ENCODE peak calls at places on chromosome 4, in ten cellular contexts. L is A549, K is GM06990, M is upper lobe of left lung, G is choroid plexus epithelial cell, R is kidney epithelial cell, N is mammary epithelial cell, H is upper lobe of right lung, D is RWPE1, Q is neural progenitor cell. S is an unnamed sample.
A peak's percentile ranks its signal among the peaks of the same experiment; 100 is the strongest.

GRCh38 chr4:110620352-110621327 is 2.2 kb downstream of the PITX2 start:
- DNase-seq in L (no peak), K (no peak), M (no peak), G (peak; percentile 28), R (no peak), N (no peak), H (no peak), D (peak; percentile 48), Q (peak; percentile 93), S (no peak)

GRCh38 chr4:27081675-27082579 is 221.3 kb downstream of the STIM2 start:
- DNase-seq in L (no peak), K (no peak), M (no peak), G (no peak), R (no peak), N (no peak), H (no peak), D (no peak), Q (no peak), S (no peak)

GRCh38 chr4:140955528-140956094 is 177.7 kb downstream of the RNF150 start:
- DNase-seq in L (no peak), K (no peak), M (no peak), G (no peak), R (no peak), N (no peak), H (no peak), D (no peak), Q (no peak), S (no peak)

GRCh38 chr4:128780688-128781087 is 28.8 kb upstream of the JADE1 start:
- DNase-seq in L (no peak), K (no peak), M (no peak), G (no peak), R (no peak), N (no peak), H (no peak), D (no peak), Q (no peak), S (no peak)

GRCh38 chr4:65589331-65589730 is 81.0 kb downstream of the EPHA5 start:
- DNase-seq in L (no peak), K (no peak), M (no peak), G (no peak), R (no peak), N (no peak), H (no peak), D (no peak), Q (peak; percentile 48), S (no peak)

GRCh38 chr4:22238742-22239141 is 277.1 kb downstream of the ADGRA3 start:
- DNase-seq in L (no peak), K (no peak), M (no peak), G (no peak), R (no peak), N (no peak), H (no peak), D (no peak), Q (peak; percentile 60), S (no peak)

GRCh38 chr4:150136481-150136880 is 58.2 kb downstream of the DCLK2 start:
- DNase-seq in L (no peak), K (no peak), M (no peak), G (peak; percentile 33), R (no peak), N (no peak), H (no peak), D (no peak), Q (no peak), S (no peak)

GRCh38 chr4:76993787-76994641 is 44.5 kb downstream of the SEPTIN11 start:
- DNase-seq in L (no peak), K (peak; percentile 78), M (no peak), G (no peak), R (no peak), N (no peak), H (no peak), D (no peak), Q (no peak), S (peak; percentile 48)

GRCh38 chr4:178140326-178140915 is 698.2 kb upstream of the AGA start:
- DNase-seq in L (no peak), K (no peak), M (no peak), G (no peak), R (no peak), N (no peak), H (peak; percentile 44), D (no peak), Q (no peak), S (no peak)

GRCh38 chr4:73417342-73417741 is 13.3 kb downstream of the ALB start:
- DNase-seq in L (no peak), K (no peak), M (no peak), G (no peak), R (no peak), N (no peak), H (no peak), D (no peak), Q (no peak), S (no peak)

DNA sequence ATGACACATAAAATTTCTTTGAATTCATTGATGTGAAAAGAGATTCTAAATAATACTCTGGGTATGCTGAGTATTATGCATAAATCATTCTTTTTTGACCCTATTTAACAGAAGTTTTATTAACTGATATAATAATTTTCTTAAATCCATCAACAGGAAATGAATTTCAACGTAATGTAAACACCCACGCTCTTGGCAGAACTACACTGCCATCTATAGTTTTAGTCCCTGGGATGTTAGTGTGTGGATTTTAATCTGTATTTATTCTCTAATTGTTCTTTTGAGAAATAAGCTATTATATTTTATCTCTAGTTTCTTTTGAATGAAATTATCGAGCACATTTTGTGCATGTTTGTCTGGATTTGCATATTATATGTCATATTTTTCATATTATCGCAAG is 666.8 kb upstream of the NDST4 start:
- DNase-seq in L (no peak), K (no peak), M (no peak), G (no peak), R (no peak), N (no peak), H (no peak), D (no peak), Q (no peak), S (no peak)
- TF ChIP-seq CTCF in L (no peak), K (no peak), M (no peak), G (no peak), R (no peak), N (peak; percentile 45), H (no peak), D (no peak), Q (peak; percentile 18), S (no peak)

GRCh38 chr4:2962614-2963184 is 507 bp downstream of the NOP14 start:
- DNase-seq in L (no peak), K (no peak), M (peak; percentile 44), G (peak; percentile 59), R (no peak), N (no peak), H (no peak), D (no peak), Q (peak; percentile 82), S (no peak)

GRCh38 chr4:2961411-2962098 is 1.7 kb downstream of the NOP14 start:
- DNase-seq in L (no peak), K (no peak), M (no peak), G (no peak), R (no peak), N (no peak), H (no peak), D (no peak), Q (peak; percentile 64), S (no peak)

GRCh38 chr4:2964077-2964471 is 703 bp downstream of the GRK4 start:
- DNase-seq in L (no peak), K (no peak), M (no peak), G (no peak), R (no peak), N (no peak), H (no peak), D (no peak), Q (peak; percentile 19), S (no peak)

GRCh38 chr4:2963185-2964076 is at the start of the genes GRK4 and NOP14:
- DNase-seq in L (peak; percentile 90), K (peak; percentile 98), M (peak; percentile 99), G (peak; percentile 99), R (peak; percentile 92), N (peak; percentile 97), H (peak; percentile 100), D (peak; percentile 93), Q (peak; percentile 100), S (peak; percentile 96)

DNA sequence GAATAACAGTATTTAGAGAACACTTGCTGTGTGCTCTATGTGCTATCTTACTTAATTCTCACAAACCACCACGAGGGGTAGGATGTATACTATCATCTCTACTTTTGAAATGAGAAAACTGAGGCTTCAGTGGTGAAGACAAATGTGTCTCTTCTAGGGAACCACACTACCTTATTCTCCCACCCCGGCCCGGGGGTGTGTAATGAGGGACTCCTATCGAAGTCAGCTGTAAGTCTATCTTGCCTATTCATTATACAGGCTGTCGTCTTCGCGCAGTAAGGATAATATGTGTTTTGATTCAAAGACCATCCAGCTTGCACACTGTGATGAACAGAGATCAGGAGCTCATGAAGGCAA is 1.1 kb downstream of the NOP14 start:
- DNase-seq in L (no peak), K (no peak), M (no peak), G (no peak), R (no peak), N (no peak), H (no peak), D (no peak), Q (peak; percentile 36), S (no peak)
- TF ChIP-seq CTCF in L (no peak), K (no peak), M (no peak), G (peak; percentile 11), R (no peak), N (no peak), H (no peak), D (peak; percentile 24), Q (no peak), S (no peak)

GRCh38 chr4:111632752-111633151 is 512.5 kb upstream of the FAM241A start:
- DNase-seq in L (no peak), K (no peak), M (no peak), G (peak; percentile 48), R (no peak), N (peak; percentile 12), H (no peak), D (no peak), Q (no peak), S (no peak)

GRCh38 chr4:111633663-111634266 is 511.5 kb upstream of the FAM241A start:
- DNase-seq in L (no peak), K (no peak), M (no peak), G (no peak), R (no peak), N (no peak), H (no peak), D (no peak), Q (no peak), S (no peak)

GRCh38 chr4:111630705-111631104 is 514.5 kb upstream of the FAM241A start:
- DNase-seq in L (no peak), K (no peak), M (no peak), G (peak; percentile 59), R (no peak), N (no peak), H (no peak), D (no peak), Q (peak; percentile 43), S (no peak)

GRCh38 chr4:111628437-111628836 is 516.8 kb upstream of the FAM241A start:
- DNase-seq in L (no peak), K (no peak), M (no peak), G (peak; percentile 78), R (no peak), N (no peak), H (no peak), D (no peak), Q (no peak), S (no peak)

GRCh38 chr4:111631157-111631999 is 513.9 kb upstream of the FAM241A start:
- DNase-seq in L (no peak), K (no peak), M (no peak), G (peak; percentile 51), R (no peak), N (no peak), H (no peak), D (no peak), Q (peak; percentile 32), S (no peak)
- TF ChIP-seq CTCF in L (peak; percentile 35), K (peak; percentile 43), M (no peak), G (peak; percentile 67), R (peak; percentile 62), N (peak; percentile 58), H (peak; percentile 18), D (peak; percentile 22), Q (peak; percentile 70), S (no peak)

GRCh38 chr4:101597204-101597603 is 193.3 kb upstream of the BANK1 start:
- DNase-seq in L (no peak), K (no peak), M (no peak), G (no peak), R (no peak), N (no peak), H (no peak), D (no peak), Q (no peak), S (no peak)
- TF ChIP-seq CTCF in L (no peak), K (peak; percentile 58), M (peak; percentile 16), G (peak; percentile 33), R (no peak), N (peak; percentile 21), H (peak; percentile 18), D (no peak), Q (peak; percentile 15), S (peak; percentile 46)

S was measured in CD4-positive, alpha-beta T cell.